ENCODE peak calls at places on chromosomes 5 and 9, in four cellular contexts. One of them, this sample, is unnamed.

GRCh38 chr9:94899464-94900221 is 173.1 kb downstream of the AOPEP start:
- DNase-seq in T-helper 17 cell: no peak
- DNase-seq in NCI-H460: no peak
- DNase-seq in psoas muscle: no peak
- DNase-seq in this sample: no peak

GRCh38 chr5:5270958-5271605 is 131.0 kb downstream of the ADAMTS16 start:
- DNase-seq in T-helper 17 cell: no peak
- DNase-seq in NCI-H460: peak; percentile 85
- DNase-seq in psoas muscle: peak; percentile 58
- DNase-seq in this sample: no peak

GRCh38 chr9:129880654-129881546 is 45.6 kb downstream of the USP20 start:
- DNase-seq in NCI-H460: no peak
- DNase-seq in T-helper 17 cell: no peak
- DNase-seq in psoas muscle: peak; percentile 49
- DNase-seq in this sample: no peak

GRCh38 chr5:163338-163620 is 28.0 kb upstream of the LRRC14B start:
- DNase-seq in NCI-H460: no peak
- DNase-seq in T-helper 17 cell: no peak
- DNase-seq in psoas muscle: no peak
- DNase-seq in this sample: no peak

GRCh38 chr5:39117401-39117800 is 43.2 kb upstream of the RICTOR start:
- DNase-seq in T-helper 17 cell: no peak
- DNase-seq in NCI-H460: no peak
- DNase-seq in psoas muscle: no peak
- DNase-seq in this sample: no peak

GRCh38 chr9:102069969-102070368 is 331.5 kb upstream of the GRIN3A start:
- DNase-seq in NCI-H460: no peak
- DNase-seq in T-helper 17 cell: no peak
- DNase-seq in psoas muscle: no peak
- DNase-seq in this sample: no peak

GRCh38 chr9:91174772-91175171 is 186.9 kb downstream of the AUH start:
- DNase-seq in psoas muscle: no peak
- DNase-seq in NCI-H460: no peak
- DNase-seq in T-helper 17 cell: no peak
- DNase-seq in this sample: no peak

GRCh38 chr5:36066540-36067210 is at the start of gene UGT3A2:
- DNase-seq in NCI-H460: no peak
- DNase-seq in psoas muscle: peak; percentile 49
- DNase-seq in T-helper 17 cell: no peak
- DNase-seq in this sample: no peak

GRCh38 chr9:911003-911402 is 65.5 kb upstream of the DMRT3 start:
- DNase-seq in psoas muscle: no peak
- DNase-seq in NCI-H460: no peak
- DNase-seq in T-helper 17 cell: no peak
- DNase-seq in this sample: no peak